ENCODE peak calls at places on chromosomes 6 and 20, in nine cellular contexts. B is lower lobe of right lung; N is lung; I is Caki2; H is activated naive CD8-positive, alpha-beta T cell treated with anti-CD3 and anti-CD28 coated beads, Interleukin-2, amount 50 U/mL, for 16 hours; T is stimulated activated CD4-positive, alpha-beta T cell treated with anti-CD3 and anti-CD28 coated beads, Interleukin-2, amount 100 ng/mL, for 48 hours; P is T-cell; V is effector CD4-positive, alpha-beta T cell; O is DMS153. A is an unnamed sample.
A peak's percentile ranks its signal among the peaks of the same experiment; 100 is the strongest.

GRCh38 chr6:30965140-30965601 is 18.3 kb upstream of the MUC21 start:
- DNase-seq in P (no peak), I (no peak), O (no peak), V (no peak), T (no peak), H (no peak), N (no peak), B (no peak), A (no peak)

GRCh38 chr20:58260006-58260405 is 31.6 kb upstream of the ANKRD60 start:
- DNase-seq in T (no peak), O (no peak), V (no peak), P (no peak), B (no peak), H (no peak), N (no peak), I (no peak), A (no peak)

GRCh38 chr6:131013495-131013894 is 49.5 kb downstream of the EPB41L2 start:
- DNase-seq in T (no peak), B (no peak), H (no peak), O (no peak), V (no peak), I (no peak), P (no peak), N (no peak), A (no peak)

GRCh38 chr20:56463428-56463827 is 5.0 kb upstream of the RTF2 start:
- DNase-seq in P (peak; percentile 36), V (no peak), H (no peak), I (no peak), B (no peak), N (no peak), T (no peak), O (no peak), A (no peak)

GRCh38 chr6:95280690-95281273 is 296.6 kb upstream of the MANEA start:
- DNase-seq in V (no peak), P (no peak), T (no peak), O (peak; percentile 2), I (no peak), B (no peak), N (no peak), H (no peak), A (peak; percentile 57)

GRCh38 chr6:120938164-120938875 is 396.0 kb downstream of the TBC1D32 start:
- DNase-seq in P (no peak), T (no peak), V (no peak), I (no peak), B (no peak), N (no peak), O (no peak), H (no peak), A (no peak)

GRCh38 chr6:26223677-26224546 is 136.7 kb downstream of the HFE start:
- DNase-seq in I (peak; percentile 98), V (peak; percentile 55), B (peak; percentile 70), T (no peak), H (peak; percentile 36), O (peak; percentile 92), N (no peak), P (peak; percentile 52), A (peak; percentile 93)

GRCh38 chr6:38371312-38371672 is 268.4 kb downstream of the BTBD9 start:
- DNase-seq in N (no peak), B (no peak), V (no peak), I (no peak), T (no peak), O (no peak), P (no peak), H (no peak), A (no peak)

GRCh38 chr20:48192109-48192508 is 406.8 kb upstream of the SULF2 start:
- DNase-seq in T (no peak), V (no peak), P (no peak), O (no peak), N (no peak), I (no peak), H (no peak), B (no peak), A (no peak)

GRCh38 chr6:120908767-120909166 is 425.5 kb downstream of the TBC1D32 start:
- DNase-seq in H (no peak), P (no peak), T (no peak), B (no peak), V (no peak), O (no peak), I (no peak), N (no peak), A (peak; percentile 12)

GRCh38 chr6:21360353-21360752 is 233.2 kb upstream of the SOX4 start:
- DNase-seq in B (no peak), O (no peak), P (no peak), H (no peak), V (no peak), N (no peak), I (peak; percentile 57), T (no peak), A (peak; percentile 58)

GRCh38 chr20:34302312-34302722 is 838 bp downstream of the AHCY start:
- DNase-seq in T (no peak), B (no peak), V (no peak), O (no peak), I (no peak), P (no peak), N (no peak), H (no peak), A (peak; percentile 70)

GRCh38 chr20:33773412-33774089 is 37.6 kb upstream of the CHMP4B start:
- DNase-seq in B (no peak), H (no peak), I (no peak), V (no peak), T (no peak), P (no peak), O (no peak), N (no peak), A (no peak)

GRCh38 chr6:16129623-16130243 is 847 bp downstream of the MYLIP start:
- DNase-seq in N (no peak), H (no peak), B (peak; percentile 67), P (peak; percentile 23), I (peak; percentile 33), V (peak; percentile 31), T (no peak), O (no peak), A (peak; percentile 24)

GRCh38 chr6:137210903-137211302 is 8.3 kb downstream of the IFNGR1 start:
- DNase-seq in N (no peak), T (no peak), V (no peak), B (no peak), O (no peak), H (no peak), I (no peak), P (no peak), A (peak; percentile 15)

GRCh38 chr6:21426841-21427490 is 166.6 kb upstream of the SOX4 start:
- DNase-seq in O (no peak), H (no peak), P (no peak), I (no peak), T (no peak), B (no peak), V (no peak), N (no peak), A (peak; percentile 45)

GRCh38 chr6:161135695-161136591 is 137.9 kb downstream of the AGPAT4 start:
- DNase-seq in P (no peak), V (no peak), N (no peak), T (no peak), O (no peak), B (no peak), H (no peak), I (no peak), A (no peak)

GRCh38 chr6:149032599-149033405 is 284.7 kb upstream of the TAB2 start:
- DNase-seq in T (peak; percentile 56), H (no peak), P (no peak), O (no peak), V (no peak), B (no peak), I (no peak), N (no peak), A (peak; percentile 62)

GRCh38 chr20:44580581-44581268 is 1.7 kb upstream of the PKIG start:
- DNase-seq in B (no peak), T (no peak), N (no peak), P (no peak), H (no peak), O (no peak), I (no peak), V (no peak), A (no peak)

GRCh38 chr6:83378621-83379388 is 52.0 kb downstream of the ME1 start:
- DNase-seq in H (no peak), N (no peak), B (no peak), O (no peak), T (no peak), P (no peak), I (no peak), V (no peak), A (peak; percentile 13)

GRCh38 chr20:24948939-24949679 is at the start of gene CST7:
- DNase-seq in I (no peak), V (peak; percentile 68), O (no peak), H (peak; percentile 71), N (peak; percentile 37), P (peak; percentile 91), B (peak; percentile 62), T (peak; percentile 69), A (no peak)

GRCh38 chr6:137233561-137234504 is 14.6 kb upstream of the IFNGR1 start:
- DNase-seq in H (no peak), B (no peak), O (no peak), T (no peak), I (peak; percentile 74), P (no peak), V (no peak), N (no peak), A (peak; percentile 91)

GRCh38 chr6:40922281-40922680 is 116.7 kb downstream of the UNC5CL start:
- DNase-seq in N (no peak), I (no peak), P (no peak), O (no peak), T (no peak), V (no peak), B (no peak), H (no peak), A (peak; percentile 32)

GRCh38 chr6:166553563-166554271 is 32.8 kb downstream of the RAMACL start:
- DNase-seq in V (no peak), B (no peak), N (no peak), H (no peak), O (no peak), P (no peak), T (no peak), I (no peak), A (peak; percentile 91)

GRCh38 chr6:136093835-136094234 is 156.3 kb downstream of the MTFR2 start:
- DNase-seq in T (no peak), N (no peak), V (no peak), I (no peak), P (no peak), O (no peak), B (no peak), H (no peak), A (no peak)

GRCh38 chr6:108114861-108115597 is 40.5 kb upstream of the OSTM1 start:
- DNase-seq in P (no peak), N (peak; percentile 55), O (peak; percentile 52), H (no peak), I (no peak), B (peak; percentile 82), T (no peak), V (no peak), A (peak; percentile 59)

GRCh38 chr20:45818239-45818638 is 5.8 kb downstream of the UBE2C start:
- DNase-seq in V (no peak), H (no peak), P (no peak), B (no peak), O (no peak), T (no peak), N (no peak), I (no peak), A (no peak)

A was measured in epithelial cell of esophagus.